ENCODE peak calls at places on chromosomes 2 and 18, in six cellular contexts. Q is AG04450, W is ascending aorta, X is nephron progenitor cell, O is mammary epithelial cell, E is fibroblast of lung. N is an unnamed sample.
A peak's percentile ranks its signal among the peaks of the same experiment; 100 is the strongest.

GRCh38 chr2:218402911-218403411 is 3.3 kb downstream of the CTDSP1 start:
- DNase-seq in E (no peak), W (no peak), O (no peak), X (no peak), Q (no peak), N (no peak)

GRCh38 chr2:86221066-86221684 is 21.9 kb downstream of the MRPL35 start:
- DNase-seq in E (peak; percentile 43), Q (no peak), X (peak; percentile 58), W (no peak), O (peak; percentile 32), N (peak; percentile 40)

GRCh38 chr2:186771850-186772463 is 77.0 kb downstream of the ZSWIM2 start:
- DNase-seq in X (no peak), W (no peak), E (no peak), O (peak; percentile 62), Q (no peak), N (no peak)

GRCh38 chr18:28808373-28808772 is 631.4 kb upstream of the CDH2 start:
- DNase-seq in W (no peak), Q (no peak), X (no peak), O (no peak), E (no peak), N (no peak)

GRCh38 chr2:64225491-64225890 is 81.3 kb upstream of the PELI1 start:
- DNase-seq in Q (no peak), E (peak; percentile 20), X (no peak), W (no peak), O (peak; percentile 62), N (peak; percentile 36)

GRCh38 chr2:74328573-74328972 is 14.6 kb downstream of the SLC4A5 start:
- DNase-seq in Q (no peak), E (no peak), X (no peak), O (no peak), W (no peak), N (no peak)

GRCh38 chr2:182824056-182824758 is 42.2 kb downstream of the FRZB start:
- DNase-seq in W (no peak), X (no peak), E (no peak), Q (no peak), O (no peak), N (no peak)

GRCh38 chr2:73292906-73293533 is 328 bp downstream of the EGR4 start:
- DNase-seq in Q (no peak), W (no peak), E (no peak), O (no peak), X (peak; percentile 23), N (no peak)

GRCh38 chr2:144468823-144469595 is 50.9 kb downstream of the ZEB2 start:
- DNase-seq in Q (no peak), X (no peak), W (no peak), E (no peak), O (no peak), N (no peak)

GRCh38 chr2:8448822-8449577 is 232.9 kb upstream of the ID2 start:
- DNase-seq in W (peak; percentile 5), X (no peak), O (no peak), E (no peak), Q (no peak), N (no peak)

GRCh38 chr2:199230091-199230490 is 227.6 kb downstream of the SATB2 start:
- DNase-seq in W (no peak), X (no peak), Q (no peak), O (peak; percentile 81), E (peak; percentile 49), N (no peak)

GRCh38 chr18:63820694-63821093 is 45.5 kb downstream of the SERPINB7 start:
- DNase-seq in E (peak; percentile 17), W (no peak), O (no peak), X (no peak), Q (no peak), N (no peak)

GRCh38 chr2:240452471-240453256 is 17.2 kb downstream of the GPC1 start:
- DNase-seq in X (peak; percentile 91), E (peak; percentile 55), Q (no peak), W (no peak), O (peak; percentile 39), N (peak; percentile 41)

GRCh38 chr2:64692401-64692800 is 38.7 kb upstream of the SERTAD2 start:
- DNase-seq in X (no peak), E (peak; percentile 94), O (no peak), W (no peak), Q (no peak), N (peak; percentile 73)

GRCh38 chr2:201201371-201201770 is 18.4 kb downstream of the CASP10 start:
- DNase-seq in O (no peak), W (no peak), Q (no peak), X (no peak), E (no peak), N (no peak)

GRCh38 chr2:72923833-72924352 is 6.6 kb downstream of the EMX1 start:
- DNase-seq in O (no peak), E (no peak), X (no peak), Q (no peak), W (no peak), N (no peak)

GRCh38 chr2:30764021-30764800 is 43.0 kb downstream of the CAPN13 start:
- DNase-seq in Q (no peak), X (no peak), E (no peak), O (no peak), W (peak; percentile 31), N (no peak)

GRCh38 chr2:165678882-165679281 is 115.2 kb downstream of the GALNT3 start:
- DNase-seq in Q (no peak), X (no peak), O (no peak), E (no peak), W (no peak), N (no peak)

GRCh38 chr18:77065221-77065981 is 67.2 kb downstream of the MBP start:
- DNase-seq in W (no peak), E (peak; percentile 90), X (no peak), O (peak; percentile 86), Q (peak; percentile 70), N (peak; percentile 85)

DNA sequence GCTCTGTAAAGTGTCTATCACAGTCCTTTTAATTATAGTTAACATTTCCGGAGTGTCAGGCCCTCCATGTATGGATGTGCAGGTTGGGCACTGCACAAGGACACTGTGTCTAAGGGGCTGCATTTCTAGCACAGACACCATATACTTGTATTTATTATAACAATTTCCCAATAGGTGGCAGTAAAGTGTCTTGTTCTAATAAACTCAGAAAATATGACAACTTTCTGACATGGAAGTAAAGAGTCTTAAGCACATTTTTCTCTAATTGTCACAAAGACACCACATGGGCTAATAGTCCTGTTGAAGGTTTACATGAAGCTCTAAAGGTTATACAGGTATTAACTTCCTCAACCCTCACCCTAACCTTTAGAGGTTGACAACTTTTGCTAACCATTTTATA is 156.6 kb downstream of the DYSF start:
- DNase-seq in E (peak; percentile 32), O (peak; percentile 10), X (no peak), Q (no peak), W (no peak), N (peak; percentile 60)
- TF ChIP-seq CTCF in E (no peak), O (peak; percentile 6), X (no peak), Q (peak; percentile 33), W (no peak), N (peak; percentile 76)

GRCh38 chr2:190736355-190736754 is 87.5 kb downstream of the NAB1 start:
- DNase-seq in Q (no peak), X (no peak), O (no peak), W (no peak), E (no peak), N (no peak)
- TF ChIP-seq CTCF in Q (no peak), X (no peak), O (no peak), W (no peak), E (no peak), N (no peak)

DNA sequence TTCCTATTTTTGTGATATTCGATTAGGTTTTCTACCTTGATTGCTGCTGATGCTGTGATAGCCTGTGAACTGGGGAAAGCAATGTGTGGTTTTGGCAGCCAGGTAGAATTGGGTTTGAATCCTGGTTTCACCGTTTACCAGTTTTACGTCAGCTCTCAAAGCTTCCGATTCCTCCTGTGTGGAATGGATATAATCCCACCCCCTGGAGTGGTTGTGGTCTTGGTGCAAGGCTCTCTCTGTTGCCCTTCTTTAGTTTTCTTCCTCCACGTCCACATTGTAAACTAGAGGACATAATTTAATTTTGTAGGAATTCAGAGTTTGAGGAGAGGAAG is 45.0 kb downstream of the PHLPP1 start:
- DNase-seq in O (no peak), W (no peak), Q (no peak), E (peak; percentile 70), X (no peak), N (no peak)
- TF ChIP-seq CTCF in O (no peak), W (no peak), Q (no peak), E (no peak), X (no peak), N (no peak)

GRCh38 chr18:48361801-48362200 is 47.4 kb downstream of the ZBTB7C start:
- DNase-seq in E (no peak), X (no peak), Q (no peak), W (peak; percentile 15), O (no peak), N (no peak)
- TF ChIP-seq CTCF in E (no peak), X (no peak), Q (no peak), W (no peak), O (no peak), N (no peak)

DNA sequence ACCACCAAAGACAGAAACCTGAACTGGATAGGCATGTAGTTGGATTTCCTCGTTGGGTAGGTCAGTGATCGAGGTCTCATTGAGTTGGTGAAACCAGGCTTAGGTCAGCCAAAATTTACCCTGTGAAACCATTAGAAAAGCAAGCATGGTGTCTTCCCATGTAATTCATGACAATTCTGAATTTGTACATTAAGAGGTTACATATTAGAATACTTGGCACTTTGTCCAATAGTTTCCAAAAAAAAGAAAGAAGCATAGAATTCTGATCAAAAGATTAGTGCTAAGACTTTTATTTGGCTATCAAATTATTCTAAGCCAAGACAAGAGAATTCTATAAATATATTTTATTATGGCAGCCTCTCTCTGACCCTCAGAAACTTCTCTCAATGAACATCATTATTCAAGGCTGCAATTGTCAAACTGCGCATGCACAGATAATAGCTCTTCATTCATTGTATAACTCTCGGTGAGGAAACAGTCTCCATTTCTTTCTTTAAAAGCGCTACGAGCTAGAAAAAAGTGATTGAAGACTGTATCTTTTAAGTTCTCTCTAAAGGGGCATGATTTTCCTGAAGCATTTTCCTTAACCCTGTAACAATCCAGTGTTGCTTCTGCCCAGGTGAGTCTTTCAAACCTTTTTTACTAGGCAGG is 79.1 kb upstream of the MYCN start:
- DNase-seq in X (no peak), W (no peak), Q (no peak), O (no peak), E (no peak), N (no peak)
- TF ChIP-seq CTCF in X (no peak), W (no peak), Q (no peak), O (no peak), E (no peak), N (no peak)

GRCh38 chr18:40962784-40963183 is 992.2 kb upstream of the PIK3C3 start:
- DNase-seq in Q (no peak), W (no peak), X (no peak), O (peak; percentile 44), E (peak; percentile 34), N (no peak)
- TF ChIP-seq CTCF in Q (no peak), W (no peak), X (no peak), O (no peak), E (no peak), N (no peak)

DNA sequence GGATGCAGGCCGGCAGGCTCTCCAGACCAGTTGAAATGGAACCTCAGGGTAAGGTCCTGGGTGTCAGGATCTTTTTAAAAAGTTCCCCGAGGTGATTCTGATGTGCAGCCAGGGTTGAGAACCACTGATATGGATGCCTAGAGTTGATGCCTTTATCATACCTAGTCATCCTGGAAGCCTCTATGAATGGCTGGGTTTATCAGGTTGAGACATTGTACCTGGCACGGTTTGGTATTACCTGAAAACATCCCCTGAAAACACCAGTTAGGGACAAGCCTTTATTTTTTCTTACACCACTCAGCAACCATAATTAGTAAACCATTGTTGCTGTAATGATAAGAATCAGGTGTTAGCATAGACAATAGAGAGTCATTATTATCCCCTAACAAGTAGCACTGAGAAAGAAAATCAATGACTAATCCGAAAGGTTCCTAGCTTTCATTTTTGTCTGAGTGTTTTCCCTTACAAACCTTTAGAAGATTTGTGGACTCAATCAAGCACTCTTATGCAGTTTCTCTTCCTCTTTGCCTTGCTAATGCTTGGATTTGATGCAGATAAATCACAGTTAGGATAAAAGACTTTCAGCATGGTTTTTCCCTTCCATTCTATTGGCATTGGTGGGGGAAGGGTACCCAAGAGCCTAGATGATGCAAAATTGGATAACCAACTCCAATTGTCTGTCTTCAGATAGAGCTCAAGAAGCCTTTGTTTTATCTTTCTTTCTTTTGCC is 116.5 kb upstream of the LYPD6 start:
- DNase-seq in O (no peak), E (no peak), X (no peak), Q (no peak), W (no peak), N (no peak)
- TF ChIP-seq CTCF in O (no peak), E (no peak), X (no peak), Q (no peak), W (no peak), N (no peak)

N was measured in HFFc6.